ENCODE peak calls at places on chromosomes 6 and 20, in four cellular contexts. O is RWPE1, R is mucosa of descending colon, Z is brain microvascular endothelial cell. T is an unnamed sample.

GRCh38 chr20:22584630-22584921 is 204 bp upstream of the FOXA2 start:
- DNase-seq in O (peak), R (peak), Z (no peak), T (peak)

GRCh38 chr6:34562861-34563512 is 6.9 kb upstream of the SPDEF start:
- DNase-seq in O (no peak), R (no peak), Z (no peak), T (no peak)

GRCh38 chr6:14228571-14228970 is 111.0 kb downstream of the CD83 start:
- DNase-seq in O (no peak), R (no peak), Z (no peak), T (no peak)

GRCh38 chr6:33595001-33595846 is 15.1 kb upstream of the BAK1 start:
- DNase-seq in O (no peak), R (no peak), Z (no peak), T (no peak)

GRCh38 chr6:157428418-157429202 is 47.6 kb downstream of the ZDHHC14 start:
- DNase-seq in O (peak), R (no peak), Z (no peak), T (no peak)

GRCh38 chr6:135372758-135373157 is 124.8 kb downstream of the AHI1 start:
- DNase-seq in O (no peak), R (no peak), Z (peak), T (no peak)

GRCh38 chr6:125722886-125723285 is 26.5 kb upstream of the HEY2 start:
- DNase-seq in O (no peak), R (no peak), Z (no peak), T (no peak)

GRCh38 chr6:150207931-150208570 is 65.2 kb downstream of the PPP1R14C start:
- DNase-seq in O (peak), R (no peak), Z (no peak), T (no peak)

GRCh38 chr20:5918856-5919633 is 31.3 kb downstream of the TRMT6 start:
- DNase-seq in O (peak), R (no peak), Z (peak), T (no peak)

GRCh38 chr6:17971128-17972073 is 16.0 kb downstream of the KIF13A start:
- DNase-seq in O (no peak), R (no peak), Z (peak), T (no peak)

DNA sequence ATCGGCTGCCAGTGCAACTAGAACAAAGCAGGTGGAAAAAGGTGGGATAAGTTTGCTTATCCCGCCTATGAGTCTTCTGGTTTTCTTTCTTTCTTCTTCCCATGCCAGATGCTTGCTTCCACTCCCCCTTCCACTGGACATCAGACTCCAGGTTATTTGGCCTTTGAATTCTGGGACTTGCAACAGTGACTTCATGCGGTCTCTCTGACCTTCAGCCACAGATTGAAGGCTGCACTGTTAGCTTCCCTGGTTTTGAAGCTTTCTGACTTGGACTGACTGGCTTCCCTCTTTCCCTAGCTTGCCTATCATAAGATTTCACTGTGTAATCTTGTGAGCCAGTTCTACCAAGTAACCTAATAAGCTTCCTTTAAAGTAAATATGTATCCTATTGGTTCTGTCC is 878.4 kb upstream of the GJE1 start:
- DNase-seq in O (no peak), R (no peak), Z (no peak), T (no peak)
- TF ChIP-seq CTCF in O (no peak), R (no peak), Z (no peak), T (no peak)

GRCh38 chr6:11244387-11245126 is 12.1 kb upstream of the NEDD9 start:
- DNase-seq in O (no peak), R (no peak), Z (no peak), T (no peak)

GRCh38 chr6:11242709-11243108 is 10.2 kb upstream of the NEDD9 start:
- DNase-seq in O (no peak), R (no peak), Z (no peak), T (no peak)

GRCh38 chr6:11243861-11244260 is 11.4 kb upstream of the NEDD9 start:
- DNase-seq in O (no peak), R (no peak), Z (no peak), T (no peak)

GRCh38 chr6:11241154-11241792 is 8.8 kb upstream of the NEDD9 start:
- DNase-seq in O (no peak), R (no peak), Z (no peak), T (no peak)

GRCh38 chr6:11241793-11242201 is 9.3 kb upstream of the NEDD9 start:
- DNase-seq in O (no peak), R (no peak), Z (peak), T (peak)
- TF ChIP-seq CTCF in O (no peak), R (no peak), Z (peak), T (peak)

DNA sequence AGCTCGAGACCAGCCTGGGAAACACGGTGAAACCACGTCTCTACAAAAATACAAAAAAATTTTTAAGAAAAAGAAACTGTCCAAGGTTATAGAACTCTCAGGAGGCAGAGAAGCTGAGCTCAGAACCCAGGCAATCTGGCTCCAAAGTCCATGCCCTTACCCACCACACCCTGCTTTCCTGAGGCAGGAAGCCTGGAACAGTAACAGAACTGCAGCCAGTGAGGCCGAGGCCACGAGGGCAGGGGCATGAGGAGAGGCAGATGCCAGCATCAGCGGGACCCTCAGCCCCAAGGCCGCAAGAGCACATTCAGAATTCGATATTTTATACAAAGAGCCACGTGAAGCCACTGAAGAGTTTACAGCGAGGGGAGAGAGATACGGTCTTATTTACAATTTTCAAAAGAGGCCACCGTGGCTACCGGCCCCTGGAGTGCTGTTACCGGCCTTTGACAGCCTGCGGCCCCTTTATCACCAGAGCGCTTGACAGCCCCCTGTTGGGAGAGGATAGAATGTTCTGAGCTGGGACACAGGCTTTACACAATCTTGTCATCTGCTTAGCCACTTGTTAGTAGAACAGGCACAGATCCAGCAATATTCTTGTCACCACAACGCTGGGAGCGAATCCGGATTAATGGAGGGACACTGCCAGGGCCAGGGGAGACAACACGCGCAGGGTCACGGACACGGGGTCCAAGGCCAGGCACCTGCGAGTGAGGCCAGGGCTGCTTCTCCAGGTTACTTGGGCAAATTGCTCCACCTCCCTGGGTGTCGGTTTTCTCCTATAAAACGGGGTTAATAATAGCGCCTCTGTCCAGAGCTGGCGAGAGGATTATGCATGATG is 5.6 kb downstream of the SPATA2 start:
- DNase-seq in O (no peak), R (peak), Z (no peak), T (peak)
- TF ChIP-seq CTCF in O (no peak), R (no peak), Z (peak), T (peak)

GRCh38 chr6:143221723-143222122 is 161.0 kb downstream of the AIG1 start:
- DNase-seq in O (no peak), R (no peak), Z (no peak), T (no peak)
- TF ChIP-seq CTCF in O (no peak), R (no peak), Z (no peak), T (no peak)

GRCh38 chr6:43331470-43331869 is 22.8 kb upstream of the CRIP3 start:
- DNase-seq in O (no peak), R (no peak), Z (no peak), T (no peak)

GRCh38 chr6:43338243-43338642 is 29.6 kb upstream of the CRIP3 start:
- DNase-seq in O (no peak), R (no peak), Z (no peak), T (no peak)

GRCh38 chr6:43335469-43335868 is 26.8 kb upstream of the CRIP3 start:
- DNase-seq in O (no peak), R (peak), Z (no peak), T (no peak)

GRCh38 chr6:43331876-43332275 is 23.2 kb upstream of the CRIP3 start:
- DNase-seq in O (no peak), R (no peak), Z (no peak), T (no peak)

GRCh38 chr6:43334466-43335095 is 26.0 kb upstream of the CRIP3 start:
- DNase-seq in O (peak), R (peak), Z (peak), T (no peak)
- TF ChIP-seq CTCF in O (peak), R (peak), Z (peak), T (peak)

DNA sequence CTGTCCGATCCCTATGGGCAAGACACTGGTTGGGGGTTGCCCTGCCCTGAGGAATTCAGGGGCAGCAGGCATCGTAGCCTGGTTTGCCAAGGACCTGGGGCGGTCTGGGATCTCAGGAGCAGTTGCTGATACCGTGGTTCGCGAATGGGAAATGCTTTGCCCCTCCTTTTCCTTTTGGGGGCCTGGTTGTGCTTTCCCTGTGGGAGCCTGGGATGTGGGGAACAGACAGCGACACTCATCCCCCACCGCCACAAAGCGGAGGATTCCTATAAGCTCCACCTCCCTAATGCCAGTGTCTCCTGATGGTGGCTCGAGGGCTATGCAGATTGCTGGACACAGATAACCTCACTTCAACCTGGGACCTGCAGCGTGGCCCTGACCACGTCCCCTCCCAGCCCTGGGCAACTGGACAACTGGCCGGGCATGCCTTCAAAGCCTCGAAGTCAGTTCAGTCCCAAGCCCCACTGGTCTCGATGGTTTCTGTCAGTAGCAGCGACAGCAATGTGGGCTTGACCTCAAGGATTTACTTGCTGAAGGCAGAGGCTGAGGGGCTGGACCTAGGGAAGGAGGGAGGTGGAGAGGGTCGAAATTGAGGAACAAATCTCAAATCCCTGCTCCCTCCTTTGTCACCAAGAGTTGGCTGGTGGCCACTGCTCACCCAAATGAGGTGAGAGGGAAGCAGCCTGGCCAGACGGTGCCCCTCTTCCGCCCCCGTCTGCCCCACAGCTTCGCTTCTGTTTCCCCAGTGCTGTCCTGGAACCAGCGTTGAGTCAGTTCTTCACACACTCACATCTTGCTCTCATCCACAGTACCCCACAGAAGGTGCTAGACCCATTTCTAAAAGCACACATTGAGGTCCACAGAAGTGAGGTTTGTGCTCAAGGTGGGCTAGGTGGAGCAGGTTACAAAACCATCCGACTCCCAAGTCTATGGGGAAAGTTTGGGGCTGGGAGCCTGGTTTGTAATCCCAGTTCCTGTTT is 3.5 kb downstream of the CEBPB start:
- DNase-seq in O (no peak), R (no peak), Z (no peak), T (peak)
- TF ChIP-seq CTCF in O (no peak), R (no peak), Z (no peak), T (no peak)

GRCh38 chr20:57435498-57436222 is 44.5 kb downstream of the RBM38 start:
- DNase-seq in O (peak), R (peak), Z (peak), T (peak)
- TF ChIP-seq CTCF in O (no peak), R (no peak), Z (no peak), T (no peak)

GRCh38 chr20:63226020-63226943 is 9.4 kb upstream of the BIRC7 start:
- DNase-seq in O (no peak), R (no peak), Z (no peak), T (no peak)

GRCh38 chr20:63223826-63224207 is 7.9 kb upstream of the YTHDF1 start:
- DNase-seq in O (no peak), R (no peak), Z (no peak), T (no peak)

GRCh38 chr20:63225082-63225454 is 9.1 kb upstream of the YTHDF1 start:
- DNase-seq in O (no peak), R (no peak), Z (no peak), T (no peak)

GRCh38 chr20:63223121-63223825 is 7.3 kb upstream of the YTHDF1 start:
- DNase-seq in O (peak), R (peak), Z (no peak), T (no peak)

DNA sequence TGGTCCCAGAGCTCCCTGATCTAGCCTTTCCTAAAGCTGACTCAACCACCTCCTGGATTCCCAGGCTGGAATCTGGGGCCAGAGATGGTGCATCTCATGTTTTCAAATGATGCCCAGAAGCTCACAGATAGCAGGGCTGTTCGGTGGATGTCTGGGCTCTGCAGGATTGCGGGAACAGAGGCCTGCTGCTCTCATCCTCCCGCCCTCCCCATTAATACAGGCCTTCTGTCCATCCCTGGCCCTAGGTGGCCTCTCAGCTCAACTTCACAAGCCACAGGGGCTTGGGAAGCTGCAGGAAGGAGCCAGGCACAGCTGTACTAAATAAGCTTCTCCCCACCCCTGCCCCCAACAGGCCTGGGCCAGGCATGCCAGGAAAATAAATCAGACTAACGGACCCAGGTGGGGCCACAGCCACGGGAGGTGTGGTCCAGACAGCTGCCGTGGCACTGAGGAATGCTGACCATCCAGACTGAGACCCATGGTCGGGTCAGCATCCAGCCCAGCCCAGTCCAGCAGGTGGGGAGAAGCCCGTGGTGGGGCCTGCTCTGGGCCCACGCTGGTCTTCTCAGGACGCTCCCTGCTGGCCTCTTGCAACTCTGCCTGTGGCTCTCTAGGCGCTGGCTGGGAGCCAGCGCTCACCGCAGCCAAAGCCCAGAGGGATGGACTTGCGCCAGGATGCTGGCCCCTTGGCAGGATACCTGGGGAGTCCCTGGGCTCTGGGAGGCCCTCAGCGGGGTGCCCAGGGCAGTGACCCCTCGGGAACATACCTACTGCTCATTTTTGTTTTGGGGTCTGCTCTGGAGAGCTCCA is 8.5 kb upstream of the YTHDF1 start:
- DNase-seq in O (peak), R (no peak), Z (peak), T (no peak)
- TF ChIP-seq CTCF in O (peak), R (no peak), Z (peak), T (peak)

T was measured in right lobe of liver.